ENCODE peak calls at places on chromosomes 3 and 15, in four cellular contexts. H is progenitor cell of endocrine pancreas, U is foreskin keratinocyte, Q is IMR-90. E is an unnamed sample.

GRCh38 chr3:166570136-166570535 is 732.9 kb upstream of the BCHE start:
- DNase-seq in H (no peak), Q (no peak), U (no peak), E (no peak)

GRCh38 chr3:108342829-108343478 is 46.6 kb downstream of the HHLA2 start:
- DNase-seq in H (no peak), Q (peak; percentile 69), U (peak; percentile 30), E (no peak)

GRCh38 chr3:156151824-156152428 is 31.5 kb downstream of the KCNAB1 start:
- DNase-seq in H (peak; percentile 47), U (peak; percentile 49), Q (peak; percentile 69), E (peak; percentile 86)

GRCh38 chr3:3675186-3675585 is 124.0 kb upstream of the LRRN1 start:
- DNase-seq in U (no peak), H (no peak), Q (no peak), E (no peak)

GRCh38 chr15:79872358-79873017 is 24.3 kb downstream of the MTHFS start:
- DNase-seq in Q (peak; percentile 43), H (no peak), U (no peak), E (no peak)

GRCh38 chr15:74041311-74041756 is 41.0 kb downstream of the GOLGA6A start:
- DNase-seq in H (no peak), U (no peak), Q (no peak), E (no peak)

GRCh38 chr3:10883478-10884234 is 67.6 kb downstream of the SLC6A11 start:
- DNase-seq in Q (peak; percentile 3), H (no peak), U (peak; percentile 46), E (peak; percentile 31)

GRCh38 chr15:71588746-71589145 is 221.6 kb upstream of the NR2E3 start:
- DNase-seq in U (peak; percentile 64), H (no peak), Q (peak; percentile 86), E (no peak)

GRCh38 chr15:68982002-68982401 is 32.5 kb upstream of the NOX5 start:
- DNase-seq in H (no peak), U (no peak), Q (no peak), E (no peak)

GRCh38 chr15:52101542-52102340 is 10.8 kb downstream of the BCL2L10 start:
- DNase-seq in H (no peak), U (no peak), Q (no peak), E (no peak)

GRCh38 chr3:135531996-135532395 is 433.5 kb upstream of the PPP2R3A start:
- DNase-seq in H (no peak), Q (no peak), U (no peak), E (no peak)

GRCh38 chr15:39918688-39919385 is 1.2 kb downstream of the GPR176 start:
- DNase-seq in Q (peak; percentile 93), U (peak; percentile 92), H (no peak), E (no peak)

GRCh38 chr15:32981536-32981935 is 213.0 kb downstream of the FMN1 start:
- DNase-seq in Q (peak; percentile 64), H (no peak), U (peak; percentile 46), E (no peak)

GRCh38 chr15:51775967-51776816 is 24.8 kb downstream of the TMOD2 start:
- DNase-seq in U (peak; percentile 35), H (peak; percentile 36), Q (peak; percentile 55), E (peak; percentile 63)

GRCh38 chr3:34024447-34025240 is 226.2 kb downstream of the PDCD6IP start:
- DNase-seq in H (no peak), U (no peak), Q (no peak), E (no peak)

GRCh38 chr3:112407214-112407887 is 74.4 kb downstream of the CD200 start:
- DNase-seq in Q (no peak), U (peak; percentile 19), H (no peak), E (no peak)

GRCh38 chr15:40306908-40307307 is 827 bp downstream of the PLCB2 start:
- DNase-seq in Q (no peak), U (no peak), H (no peak), E (no peak)

GRCh38 chr15:27847775-27848710 is 251.1 kb downstream of the OCA2 start:
- DNase-seq in U (no peak), H (no peak), Q (no peak), E (no peak)

GRCh38 chr15:39922450-39923092 is 2.5 kb upstream of the GPR176 start:
- DNase-seq in H (no peak), U (no peak), Q (no peak), E (no peak)

GRCh38 chr3:131083190-131083863 is 56.6 kb downstream of the NEK11 start:
- DNase-seq in U (no peak), Q (no peak), H (no peak), E (peak; percentile 93)

GRCh38 chr3:196207833-196208607 is 3.2 kb downstream of the ZDHHC19 start:
- DNase-seq in U (no peak), Q (no peak), H (no peak), E (peak; percentile 80)

GRCh38 chr15:76180321-76180720 is 120.5 kb downstream of the TMEM266 start:
- DNase-seq in Q (no peak), U (no peak), H (no peak), E (no peak)

GRCh38 chr3:116423365-116423764 is 21.9 kb downstream of the LSAMP start:
- DNase-seq in H (no peak), Q (peak; percentile 15), U (no peak), E (no peak)

GRCh38 chr3:50405249-50405648 is 45.9 kb upstream of the TMEM115 start:
- DNase-seq in Q (peak; percentile 10), H (peak; percentile 54), U (no peak), E (no peak)

GRCh38 chr15:81939604-81940440 is 106.0 kb downstream of the MEX3B start:
- DNase-seq in Q (peak; percentile 81), U (peak; percentile 74), H (no peak), E (no peak)
- TF ChIP-seq CTCF in Q (peak; percentile 85), U (peak; percentile 86), H (peak; percentile 72), E (peak; percentile 91)

DNA sequence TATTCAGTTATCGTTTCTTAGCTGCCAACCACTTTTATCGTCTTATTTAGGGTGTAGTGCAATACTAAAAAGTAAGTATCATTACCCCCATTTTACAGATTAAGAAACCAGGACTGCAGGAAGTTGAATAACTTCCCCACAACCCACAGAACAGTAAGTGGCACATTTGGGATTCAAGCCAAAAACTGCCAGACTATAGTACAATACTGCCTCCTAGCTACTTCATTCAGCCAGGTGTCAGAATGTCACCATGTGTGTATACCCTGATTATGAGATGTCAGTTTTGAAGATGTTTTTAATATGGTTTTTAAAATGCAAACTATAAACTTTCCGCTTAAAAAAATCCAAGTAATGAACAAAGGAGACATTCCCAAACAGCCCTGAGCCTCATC is 74.2 kb upstream of the PROK2 start:
- DNase-seq in Q (no peak), U (peak; percentile 48), H (no peak), E (no peak)
- TF ChIP-seq CTCF in Q (peak; percentile 11), U (peak; percentile 54), H (peak; percentile 61), E (no peak)

GRCh38 chr3:78161736-78162135 is 1121.8 kb downstream of the ROBO2 start:
- DNase-seq in U (no peak), H (no peak), Q (no peak), E (no peak)

GRCh38 chr3:78163379-78163778 is 1123.5 kb downstream of the ROBO2 start:
- DNase-seq in H (no peak), Q (no peak), U (no peak), E (no peak)

GRCh38 chr3:78165876-78166275 is 1126.0 kb downstream of the ROBO2 start:
- DNase-seq in U (no peak), Q (no peak), H (no peak), E (no peak)
- TF ChIP-seq CTCF in U (peak; percentile 51), Q (peak; percentile 19), H (peak; percentile 22), E (no peak)

DNA sequence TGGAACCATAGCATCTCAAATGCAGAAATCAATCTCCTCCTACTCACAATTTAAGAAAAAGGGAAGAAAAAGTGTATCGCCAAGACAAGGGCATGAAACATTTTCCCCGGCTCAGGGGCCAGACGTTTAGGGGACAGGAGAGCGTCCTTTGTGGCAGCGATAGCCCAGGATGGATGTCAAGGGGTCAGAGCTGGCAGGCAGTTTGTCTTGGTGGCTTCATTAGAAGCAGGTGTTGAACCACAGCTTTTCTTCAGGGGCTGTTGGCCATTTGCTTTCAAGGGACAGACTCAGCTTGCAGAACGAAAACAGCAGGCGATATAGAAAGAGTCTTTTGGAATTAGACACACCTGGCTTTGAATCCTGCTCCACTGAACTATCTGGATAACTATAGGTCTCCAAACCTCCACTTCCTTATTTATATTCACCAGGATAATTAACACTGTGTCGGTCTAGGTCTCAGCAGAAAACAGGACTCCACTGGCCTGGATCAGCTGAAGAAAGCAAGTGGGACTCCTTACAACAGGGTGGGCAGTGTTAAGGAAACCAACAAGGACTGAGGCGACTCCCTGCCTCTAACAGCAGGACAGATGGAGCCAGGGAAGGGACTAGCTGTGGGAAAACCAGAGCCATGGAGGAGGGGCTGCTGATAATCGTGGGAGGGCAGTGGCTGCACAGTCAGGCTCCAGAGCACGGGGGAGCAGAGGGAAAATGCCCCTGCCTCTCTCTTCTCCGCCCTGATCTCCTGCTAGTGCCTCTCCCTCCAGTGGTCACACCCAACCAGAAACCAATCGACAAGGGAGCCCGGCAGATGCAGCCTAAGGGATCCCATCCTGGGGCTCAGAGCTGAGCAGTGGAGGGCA is 123.6 kb downstream of the LIPC start:
- DNase-seq in U (no peak), Q (no peak), H (no peak), E (peak; percentile 64)
- TF ChIP-seq CTCF in U (no peak), Q (no peak), H (no peak), E (no peak)

DNA sequence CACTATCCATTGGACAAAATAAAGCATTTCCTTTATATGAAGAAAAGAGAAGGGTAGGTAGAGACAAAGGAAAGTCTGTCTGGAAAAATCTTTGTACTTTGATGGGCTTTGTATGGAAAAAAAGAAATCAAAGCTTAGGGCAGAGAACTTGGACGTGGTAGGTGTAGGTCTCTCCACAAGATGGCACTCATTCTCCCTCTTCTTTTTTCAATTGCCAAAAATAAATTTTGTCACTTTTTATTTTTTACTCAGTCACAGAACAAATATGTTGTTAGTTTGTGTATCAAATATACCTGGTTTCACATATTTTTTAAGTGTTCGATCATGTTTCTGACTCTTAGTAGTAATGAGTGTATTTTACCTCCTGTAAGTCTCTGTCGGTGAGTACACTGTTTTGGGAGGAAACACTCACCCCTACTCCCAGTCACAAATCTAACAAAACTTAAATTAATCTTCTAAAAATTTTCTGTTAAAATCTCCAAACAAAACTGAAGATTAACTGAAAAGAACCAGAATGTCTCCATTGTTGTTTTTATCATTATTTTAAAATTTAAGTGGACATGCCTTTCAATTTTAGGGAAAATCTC is 415.8 kb upstream of the GOLIM4 start:
- DNase-seq in U (peak; percentile 2), Q (peak; percentile 20), H (no peak), E (no peak)
- TF ChIP-seq CTCF in U (peak; percentile 69), Q (peak; percentile 66), H (peak; percentile 75), E (peak; percentile 62)

DNA sequence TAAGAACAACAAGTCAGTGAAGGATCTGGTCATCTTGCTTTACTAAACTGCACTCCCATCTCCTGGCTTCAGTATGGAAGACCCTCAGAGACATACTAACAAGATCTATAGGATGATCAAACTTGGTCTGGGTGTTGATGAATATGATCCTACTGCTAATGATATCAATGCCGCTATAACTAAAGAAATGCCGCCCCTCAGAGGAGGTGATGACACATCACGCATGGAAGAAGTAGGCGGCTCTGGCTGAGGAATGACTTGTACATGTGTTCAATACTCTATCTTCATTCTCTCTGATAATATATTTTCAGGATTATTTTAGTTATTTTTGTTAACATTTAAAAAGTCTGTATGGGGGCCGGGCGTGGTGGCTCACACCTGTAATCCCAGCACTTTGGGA is 17.5 kb upstream of the EIF2B5 start:
- DNase-seq in H (no peak), U (no peak), Q (no peak), E (no peak)
- TF ChIP-seq CTCF in H (no peak), U (peak; percentile 35), Q (no peak), E (no peak)